ENCODE peak calls at places on chromosomes 13 and 19, in ten cellular contexts. A is right lobe of liver, E is breast epithelium, V is uterus, I is IMR-90, X is stomach, R is lower leg skin, U is tibial nerve, Q is HCT116, Z is transverse colon. K is an unnamed sample.

GRCh38 chr19:2244122-2244411 is 5.1 kb upstream of the AMH start:
- DNase-seq in A (no peak), E (no peak), V (no peak), I (no peak), X (no peak), R (no peak), U (no peak), Q (no peak), Z (no peak), K (no peak)

GRCh38 chr19:8022275-8022674 is 16.8 kb upstream of the ELAVL1 start:
- DNase-seq in A (peak), E (no peak), V (no peak), I (no peak), X (peak), R (no peak), U (no peak), Q (no peak), Z (no peak), K (no peak)

GRCh38 chr19:49801966-49802661 is 11.0 kb downstream of the FUZ start:
- DNase-seq in A (peak), E (peak), V (peak), I (peak), X (peak), R (peak), U (peak), Q (no peak), Z (peak), K (no peak)

GRCh38 chr19:34316741-34317241 is 48.2 kb upstream of the GPI start:
- DNase-seq in A (no peak), E (no peak), V (no peak), I (peak), X (no peak), R (no peak), U (no peak), Q (peak), Z (peak), K (no peak)

GRCh38 chr13:65943711-65944110 is 1286.4 kb downstream of the PCDH9 start:
- DNase-seq in A (no peak), E (no peak), V (no peak), I (no peak), X (no peak), R (no peak), U (no peak), Q (no peak), Z (no peak), K (no peak)

GRCh38 chr19:459724-460511 is 915 bp downstream of the SHC2 start:
- DNase-seq in A (peak), E (peak), V (peak), I (peak), X (peak), R (peak), U (peak), Q (no peak), Z (peak), K (peak)

GRCh38 chr13:85828094-85828684 is 29.0 kb upstream of the SLITRK6 start:
- DNase-seq in A (no peak), E (no peak), V (no peak), I (peak), X (no peak), R (no peak), U (no peak), Q (peak), Z (no peak), K (peak)

GRCh38 chr19:42370667-42371066 is 19.4 kb downstream of the CNFN start:
- DNase-seq in A (no peak), E (no peak), V (no peak), I (no peak), X (no peak), R (no peak), U (no peak), Q (no peak), Z (no peak), K (no peak)

GRCh38 chr13:76516013-76516412 is 370.2 kb downstream of the KCTD12 start:
- DNase-seq in A (no peak), E (no peak), V (no peak), I (peak), X (no peak), R (no peak), U (no peak), Q (no peak), Z (no peak), K (no peak)

GRCh38 chr19:50003810-50004419 is 21.3 kb downstream of the VRK3 start:
- DNase-seq in A (no peak), E (peak), V (peak), I (peak), X (peak), R (no peak), U (no peak), Q (peak), Z (peak), K (peak)

GRCh38 chr13:99172951-99173350 is 27.7 kb upstream of the UBAC2 start:
- DNase-seq in A (no peak), E (no peak), V (no peak), I (no peak), X (no peak), R (peak), U (no peak), Q (no peak), Z (no peak), K (no peak)

GRCh38 chr19:1042689-1043511 is 3.0 kb downstream of the ABCA7 start:
- DNase-seq in A (no peak), E (no peak), V (no peak), I (no peak), X (no peak), R (no peak), U (no peak), Q (no peak), Z (peak), K (no peak)

GRCh38 chr13:110173247-110173818 is 133.6 kb downstream of the COL4A1 start:
- DNase-seq in A (no peak), E (no peak), V (no peak), I (peak), X (no peak), R (no peak), U (no peak), Q (no peak), Z (no peak), K (no peak)

GRCh38 chr13:81540777-81541176 is 1199.9 kb upstream of the SPRY2 start:
- DNase-seq in A (no peak), E (no peak), V (no peak), I (no peak), X (no peak), R (no peak), U (no peak), Q (no peak), Z (no peak), K (no peak)

GRCh38 chr13:39976481-39976880 is 321.0 kb downstream of the COG6 start:
- DNase-seq in A (no peak), E (no peak), V (no peak), I (no peak), X (no peak), R (no peak), U (no peak), Q (no peak), Z (no peak), K (no peak)

GRCh38 chr19:33175886-33176669 is 18.1 kb upstream of the LRP3 start:
- DNase-seq in A (no peak), E (peak), V (peak), I (peak), X (no peak), R (peak), U (no peak), Q (no peak), Z (no peak), K (peak)

GRCh38 chr13:98843482-98843877 is 91.0 kb upstream of the SLC15A1 start:
- DNase-seq in A (no peak), E (no peak), V (no peak), I (no peak), X (no peak), R (no peak), U (no peak), Q (no peak), Z (no peak), K (no peak)

GRCh38 chr19:409515-410242 is 732 bp upstream of the C2CD4C start:
- DNase-seq in A (no peak), E (no peak), V (no peak), I (no peak), X (no peak), R (peak), U (peak), Q (no peak), Z (no peak), K (no peak)

GRCh38 chr13:46182491-46182877 is 507 bp upstream of the LCP1 start:
- DNase-seq in A (no peak), E (no peak), V (no peak), I (no peak), X (no peak), R (no peak), U (no peak), Q (no peak), Z (no peak), K (no peak)

GRCh38 chr13:34810996-34811395 is 131.1 kb upstream of the NBEA start:
- DNase-seq in A (no peak), E (no peak), V (no peak), I (no peak), X (no peak), R (no peak), U (no peak), Q (no peak), Z (no peak), K (no peak)

GRCh38 chr13:42011601-42012401 is 36.6 kb upstream of the DGKH start:
- DNase-seq in A (no peak), E (peak), V (no peak), I (no peak), X (peak), R (no peak), U (no peak), Q (no peak), Z (no peak), K (no peak)

GRCh38 chr13:28251462-28251861 is 113.1 kb downstream of the PAN3 start:
- DNase-seq in A (no peak), E (no peak), V (no peak), I (no peak), X (no peak), R (no peak), U (no peak), Q (no peak), Z (no peak), K (peak)

GRCh38 chr19:45615795-45616708 is 14.0 kb upstream of the GPR4 start:
- DNase-seq in A (peak), E (no peak), V (peak), I (peak), X (peak), R (peak), U (peak), Q (peak), Z (peak), K (peak)
- TF ChIP-seq POLR2A in A (no peak), E (no peak), V (no peak), I (no peak), X (no peak), R (no peak), U (no peak), Q (peak), Z (no peak), K (no peak)

GRCh38 chr19:45646345-45646698 is 7.1 kb upstream of the EML2 start:
- DNase-seq in A (no peak), E (no peak), V (no peak), I (no peak), X (no peak), R (no peak), U (no peak), Q (no peak), Z (no peak), K (no peak)
- TF ChIP-seq POLR2A in A (no peak), E (no peak), V (no peak), I (no peak), X (no peak), R (no peak), U (no peak), Q (no peak), Z (no peak), K (no peak)

GRCh38 chr19:39398297-39398864 is 7.2 kb downstream of the MED29 start:
- DNase-seq in A (peak), E (no peak), V (peak), I (peak), X (peak), R (peak), U (peak), Q (peak), Z (peak), K (peak)
- TF ChIP-seq POLR2A in A (peak), E (no peak), V (no peak), I (no peak), X (no peak), R (no peak), U (peak), Q (no peak), Z (no peak), K (peak)

GRCh38 chr19:18291590-18292459 is 10.4 kb upstream of the JUND start:
- DNase-seq in A (peak), E (peak), V (peak), I (peak), X (peak), R (peak), U (peak), Q (no peak), Z (peak), K (no peak)
- TF ChIP-seq POLR2A in A (peak), E (peak), V (peak), I (peak), X (peak), R (no peak), U (peak), Q (peak), Z (peak), K (peak)

GRCh38 chr19:51366999-51367564 is 894 bp upstream of the ETFB start:
- DNase-seq in A (peak), E (no peak), V (no peak), I (no peak), X (peak), R (peak), U (no peak), Q (no peak), Z (peak), K (peak)
- TF ChIP-seq POLR2A in A (peak), E (peak), V (peak), I (peak), X (peak), R (peak), U (peak), Q (peak), Z (peak), K (no peak)

GRCh38 chr19:13156968-13157882 is 7.0 kb downstream of the IER2 start:
- DNase-seq in A (no peak), E (no peak), V (no peak), I (no peak), X (no peak), R (no peak), U (no peak), Q (no peak), Z (peak), K (no peak)

GRCh38 chr19:13154911-13155471 is 4.8 kb downstream of the IER2 start:
- DNase-seq in A (peak), E (peak), V (peak), I (peak), X (peak), R (peak), U (peak), Q (peak), Z (peak), K (peak)

GRCh38 chr19:13154241-13154778 is 4.1 kb downstream of the IER2 start:
- DNase-seq in A (peak), E (peak), V (peak), I (peak), X (peak), R (peak), U (peak), Q (no peak), Z (peak), K (peak)

GRCh38 chr19:13153627-13154240 is 3.5 kb downstream of the IER2 start:
- DNase-seq in A (peak), E (peak), V (peak), I (no peak), X (peak), R (no peak), U (no peak), Q (no peak), Z (peak), K (peak)

DNA sequence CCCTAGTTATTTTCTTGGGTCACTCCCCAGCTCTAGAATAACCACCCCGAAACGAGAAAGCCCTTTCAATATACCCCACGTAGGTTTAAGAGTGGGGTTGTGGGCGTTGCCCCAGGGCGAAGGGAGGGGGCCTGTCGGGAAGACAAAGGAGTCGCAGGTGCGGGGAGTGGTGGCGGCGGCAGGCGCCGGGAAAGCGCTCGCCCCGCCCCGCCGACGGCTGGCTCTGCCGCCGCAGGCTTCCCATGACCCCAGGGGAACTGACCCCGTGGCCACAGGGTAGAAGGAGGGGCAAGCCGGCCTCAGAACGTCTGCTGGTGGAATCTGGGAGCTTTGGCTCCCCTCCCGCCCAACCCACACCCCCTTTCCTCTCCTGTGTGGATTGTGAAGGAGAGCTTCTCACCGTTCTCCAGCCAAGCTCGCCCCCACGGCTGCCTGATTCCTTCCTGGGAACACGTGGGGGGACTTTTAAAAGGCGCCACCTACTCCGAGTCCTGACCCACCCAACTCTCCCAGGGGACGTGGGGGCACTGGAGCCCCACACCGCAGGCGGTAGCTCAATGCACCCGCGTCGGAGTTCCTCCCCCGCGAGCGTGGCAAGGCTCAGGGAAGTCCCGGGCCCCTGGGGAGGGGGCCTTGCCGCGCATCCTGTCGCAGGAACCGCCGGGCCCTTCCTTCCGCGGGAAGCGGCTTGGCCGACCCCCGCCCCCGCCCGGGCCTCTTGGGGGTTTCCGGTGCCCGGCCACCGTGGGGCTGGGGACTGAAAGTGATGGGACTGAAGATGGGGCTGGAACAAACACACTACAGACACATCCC is 5.5 kb downstream of the IER2 start:
- DNase-seq in A (peak), E (peak), V (peak), I (peak), X (peak), R (peak), U (peak), Q (no peak), Z (peak), K (peak)
- TF ChIP-seq POLR2A in A (peak), E (no peak), V (no peak), I (peak), X (no peak), R (no peak), U (no peak), Q (peak), Z (peak), K (no peak)

GRCh38 chr19:3969435-3970312 is 1.2 kb downstream of the DAPK3 start:
- DNase-seq in A (no peak), E (peak), V (peak), I (peak), X (peak), R (no peak), U (no peak), Q (no peak), Z (no peak), K (no peak)
- TF ChIP-seq POLR2A in A (no peak), E (no peak), V (no peak), I (peak), X (no peak), R (no peak), U (no peak), Q (no peak), Z (peak), K (no peak)

GRCh38 chr19:30608471-30608870 is 236.3 kb downstream of the ZNF536 start:
- DNase-seq in A (no peak), E (no peak), V (no peak), I (no peak), X (no peak), R (no peak), U (no peak), Q (no peak), Z (no peak), K (no peak)

GRCh38 chr19:30606114-30607050 is 234.2 kb downstream of the ZNF536 start:
- DNase-seq in A (no peak), E (no peak), V (no peak), I (no peak), X (no peak), R (no peak), U (no peak), Q (no peak), Z (no peak), K (no peak)

GRCh38 chr19:30602661-30603322 is 230.6 kb downstream of the ZNF536 start:
- DNase-seq in A (no peak), E (no peak), V (no peak), I (no peak), X (no peak), R (no peak), U (no peak), Q (no peak), Z (no peak), K (no peak)

GRCh38 chr19:30605333-30605732 is 233.1 kb downstream of the ZNF536 start:
- DNase-seq in A (no peak), E (no peak), V (no peak), I (no peak), X (no peak), R (no peak), U (no peak), Q (no peak), Z (no peak), K (no peak)

DNA sequence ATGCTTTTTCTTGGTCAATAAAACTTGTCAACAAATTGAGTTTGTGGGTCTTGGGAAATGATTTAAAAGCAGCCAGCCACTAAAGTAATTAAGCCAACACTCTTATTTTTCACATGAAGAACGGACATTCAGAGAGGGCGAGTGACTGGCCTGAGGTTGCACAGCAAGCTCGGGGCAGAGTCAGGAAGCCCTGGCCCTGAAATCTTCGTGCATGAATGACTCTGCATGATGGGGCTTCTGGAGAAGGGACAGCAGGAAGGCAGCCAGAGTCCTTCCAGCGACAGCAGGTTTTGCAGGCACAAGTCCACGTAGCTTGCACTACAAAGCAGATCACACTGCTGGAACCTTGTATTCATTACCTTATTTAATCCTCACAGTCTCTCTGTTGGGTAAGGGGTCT is 232.5 kb downstream of the ZNF536 start:
- DNase-seq in A (no peak), E (no peak), V (no peak), I (no peak), X (no peak), R (no peak), U (no peak), Q (no peak), Z (no peak), K (no peak)
- TF ChIP-seq POLR2A in A (no peak), E (no peak), V (no peak), I (no peak), X (no peak), R (no peak), U (no peak), Q (no peak), Z (no peak), K (no peak)

K was measured in erythroblast.